ENCODE peak calls at places on chromosome 9, in ten cellular contexts. One of them, this sample, is unnamed.

GRCh38 chr9:133114451-133114885 is 6.6 kb downstream of the RALGDS start:
- DNase-seq in stimulated activated CD4-positive, alpha-beta T cell treated with anti-CD3 and anti-CD28 coated beads, Interleukin-2, amount 100 ng/mL, for 4 hours: no peak
- DNase-seq in astrocyte of the spinal cord: no peak
- DNase-seq in Right ventricle myocardium inferior: peak
- DNase-seq in mucosa of gallbladder: no peak
- DNase-seq in NCI-H345: no peak
- DNase-seq in IMR-90: peak
- DNase-seq in B cell: peak
- DNase-seq in NCI-H774: no peak
- DNase-seq in heart right ventricle: peak
- DNase-seq in this sample: peak

GRCh38 chr9:136793063-136793946 is 2.2 kb downstream of the TMEM141 start:
- DNase-seq in mucosa of gallbladder: no peak
- DNase-seq in Right ventricle myocardium inferior: no peak
- DNase-seq in IMR-90: no peak
- DNase-seq in B cell: no peak
- DNase-seq in astrocyte of the spinal cord: no peak
- DNase-seq in NCI-H345: no peak
- DNase-seq in stimulated activated CD4-positive, alpha-beta T cell treated with anti-CD3 and anti-CD28 coated beads, Interleukin-2, amount 100 ng/mL, for 4 hours: no peak
- DNase-seq in heart right ventricle: no peak
- DNase-seq in NCI-H774: no peak
- DNase-seq in this sample: no peak

GRCh38 chr9:113593682-113594281 is 130.3 kb downstream of the RGS3 start:
- DNase-seq in heart right ventricle: peak
- DNase-seq in IMR-90: peak
- DNase-seq in mucosa of gallbladder: peak
- DNase-seq in astrocyte of the spinal cord: peak
- DNase-seq in NCI-H345: no peak
- DNase-seq in NCI-H774: no peak
- DNase-seq in stimulated activated CD4-positive, alpha-beta T cell treated with anti-CD3 and anti-CD28 coated beads, Interleukin-2, amount 100 ng/mL, for 4 hours: no peak
- DNase-seq in B cell: no peak
- DNase-seq in Right ventricle myocardium inferior: peak
- DNase-seq in this sample: no peak

GRCh38 chr9:90894956-90895687 is 93.5 kb downstream of the SYK start:
- DNase-seq in heart right ventricle: no peak
- DNase-seq in astrocyte of the spinal cord: no peak
- DNase-seq in IMR-90: no peak
- DNase-seq in stimulated activated CD4-positive, alpha-beta T cell treated with anti-CD3 and anti-CD28 coated beads, Interleukin-2, amount 100 ng/mL, for 4 hours: no peak
- DNase-seq in NCI-H345: no peak
- DNase-seq in NCI-H774: no peak
- DNase-seq in mucosa of gallbladder: no peak
- DNase-seq in B cell: no peak
- DNase-seq in Right ventricle myocardium inferior: no peak
- DNase-seq in this sample: no peak

GRCh38 chr9:18707078-18707477 is 233.1 kb downstream of the ADAMTSL1 start:
- DNase-seq in astrocyte of the spinal cord: no peak
- DNase-seq in B cell: no peak
- DNase-seq in IMR-90: peak
- DNase-seq in NCI-H345: no peak
- DNase-seq in stimulated activated CD4-positive, alpha-beta T cell treated with anti-CD3 and anti-CD28 coated beads, Interleukin-2, amount 100 ng/mL, for 4 hours: no peak
- DNase-seq in NCI-H774: no peak
- DNase-seq in heart right ventricle: no peak
- DNase-seq in mucosa of gallbladder: no peak
- DNase-seq in Right ventricle myocardium inferior: no peak
- DNase-seq in this sample: no peak

GRCh38 chr9:137679249-137679648 is 60.4 kb downstream of the EHMT1 start:
- DNase-seq in heart right ventricle: no peak
- DNase-seq in Right ventricle myocardium inferior: no peak
- DNase-seq in B cell: peak
- DNase-seq in IMR-90: no peak
- DNase-seq in NCI-H345: no peak
- DNase-seq in NCI-H774: no peak
- DNase-seq in astrocyte of the spinal cord: no peak
- DNase-seq in mucosa of gallbladder: no peak
- DNase-seq in stimulated activated CD4-positive, alpha-beta T cell treated with anti-CD3 and anti-CD28 coated beads, Interleukin-2, amount 100 ng/mL, for 4 hours: no peak
- DNase-seq in this sample: no peak

GRCh38 chr9:19154135-19154612 is 26.9 kb upstream of the PLIN2 start:
- DNase-seq in NCI-H345: no peak
- DNase-seq in stimulated activated CD4-positive, alpha-beta T cell treated with anti-CD3 and anti-CD28 coated beads, Interleukin-2, amount 100 ng/mL, for 4 hours: no peak
- DNase-seq in NCI-H774: no peak
- DNase-seq in astrocyte of the spinal cord: peak
- DNase-seq in mucosa of gallbladder: peak
- DNase-seq in IMR-90: peak
- DNase-seq in Right ventricle myocardium inferior: no peak
- DNase-seq in heart right ventricle: no peak
- DNase-seq in B cell: no peak
- DNase-seq in this sample: no peak

GRCh38 chr9:83466877-83467276 is 71.3 kb downstream of the FRMD3 start:
- DNase-seq in heart right ventricle: no peak
- DNase-seq in stimulated activated CD4-positive, alpha-beta T cell treated with anti-CD3 and anti-CD28 coated beads, Interleukin-2, amount 100 ng/mL, for 4 hours: no peak
- DNase-seq in NCI-H345: no peak
- DNase-seq in astrocyte of the spinal cord: no peak
- DNase-seq in Right ventricle myocardium inferior: no peak
- DNase-seq in B cell: no peak
- DNase-seq in mucosa of gallbladder: no peak
- DNase-seq in IMR-90: no peak
- DNase-seq in NCI-H774: no peak
- DNase-seq in this sample: no peak

GRCh38 chr9:126894052-126894603 is 20.5 kb upstream of the RALGPS1 start:
- DNase-seq in stimulated activated CD4-positive, alpha-beta T cell treated with anti-CD3 and anti-CD28 coated beads, Interleukin-2, amount 100 ng/mL, for 4 hours: no peak
- DNase-seq in NCI-H345: no peak
- DNase-seq in NCI-H774: no peak
- DNase-seq in heart right ventricle: no peak
- DNase-seq in astrocyte of the spinal cord: no peak
- DNase-seq in mucosa of gallbladder: no peak
- DNase-seq in IMR-90: no peak
- DNase-seq in B cell: no peak
- DNase-seq in Right ventricle myocardium inferior: no peak
- DNase-seq in this sample: no peak

This sample was measured in germinal center.